ENCODE peak calls at places on chromosomes 6 and 20, in six cellular contexts. One of them, this sample, is unnamed.
A peak's percentile ranks its signal among the peaks of the same experiment; 100 is the strongest.

GRCh38 chr20:60658661-60659060 is 593.4 kb upstream of the CDH4 start:
- DNase-seq in psoas muscle: no peak
- DNase-seq in HL-60: no peak
- DNase-seq in tibial nerve: no peak
- DNase-seq in left ventricle myocardium inferior: no peak
- DNase-seq in hepatocyte: no peak
- DNase-seq in this sample: no peak

GRCh38 chr6:157198425-157199279 is 124.7 kb downstream of the TMEM242 start:
- DNase-seq in psoas muscle: peak; percentile 49
- DNase-seq in HL-60: no peak
- DNase-seq in tibial nerve: no peak
- DNase-seq in left ventricle myocardium inferior: peak; percentile 53
- DNase-seq in hepatocyte: peak; percentile 39
- DNase-seq in this sample: no peak

GRCh38 chr20:60201198-60201597 is 243.0 kb downstream of the CDH26 start:
- DNase-seq in psoas muscle: no peak
- DNase-seq in HL-60: no peak
- DNase-seq in tibial nerve: no peak
- DNase-seq in left ventricle myocardium inferior: no peak
- DNase-seq in hepatocyte: no peak
- DNase-seq in this sample: no peak

GRCh38 chr20:64244870-64245603 is 10.5 kb upstream of the PCMTD2 start:
- DNase-seq in psoas muscle: no peak
- DNase-seq in HL-60: no peak
- DNase-seq in tibial nerve: no peak
- DNase-seq in left ventricle myocardium inferior: no peak
- DNase-seq in hepatocyte: no peak
- DNase-seq in this sample: no peak

GRCh38 chr20:50750145-50750671 is 18.8 kb downstream of the PARD6B start:
- DNase-seq in psoas muscle: no peak
- DNase-seq in HL-60: no peak
- DNase-seq in tibial nerve: no peak
- DNase-seq in left ventricle myocardium inferior: no peak
- DNase-seq in hepatocyte: no peak
- DNase-seq in this sample: no peak

GRCh38 chr20:9615766-9616454 is 101.5 kb downstream of the LAMP5 start:
- DNase-seq in psoas muscle: no peak
- DNase-seq in HL-60: peak; percentile 4
- DNase-seq in tibial nerve: no peak
- DNase-seq in left ventricle myocardium inferior: no peak
- DNase-seq in hepatocyte: no peak
- DNase-seq in this sample: no peak

GRCh38 chr6:162889303-162889702 is 161.5 kb downstream of the PACRG start:
- DNase-seq in psoas muscle: no peak
- DNase-seq in HL-60: no peak
- DNase-seq in tibial nerve: no peak
- DNase-seq in left ventricle myocardium inferior: no peak
- DNase-seq in hepatocyte: no peak
- DNase-seq in this sample: no peak

GRCh38 chr6:149443411-149444181 is 41.2 kb downstream of the ZC3H12D start:
- DNase-seq in psoas muscle: no peak
- DNase-seq in HL-60: no peak
- DNase-seq in tibial nerve: no peak
- DNase-seq in left ventricle myocardium inferior: no peak
- DNase-seq in hepatocyte: no peak
- DNase-seq in this sample: no peak

GRCh38 chr6:105509506-105510331 is 106.8 kb upstream of the PREP start:
- DNase-seq in psoas muscle: no peak
- DNase-seq in HL-60: no peak
- DNase-seq in tibial nerve: no peak
- DNase-seq in left ventricle myocardium inferior: peak; percentile 25
- DNase-seq in hepatocyte: peak; percentile 38
- DNase-seq in this sample: no peak

GRCh38 chr6:6883011-6883410 is 224.8 kb upstream of the RREB1 start:
- DNase-seq in psoas muscle: no peak
- DNase-seq in HL-60: no peak
- DNase-seq in tibial nerve: no peak
- DNase-seq in left ventricle myocardium inferior: no peak
- DNase-seq in hepatocyte: no peak
- DNase-seq in this sample: no peak

GRCh38 chr6:70651326-70651905 is 16.3 kb upstream of the SMAP1 start:
- DNase-seq in psoas muscle: no peak
- DNase-seq in HL-60: no peak
- DNase-seq in tibial nerve: no peak
- DNase-seq in left ventricle myocardium inferior: no peak
- DNase-seq in hepatocyte: no peak
- DNase-seq in this sample: no peak

GRCh38 chr6:168127384-168127868 is 48.4 kb upstream of the FRMD1 start:
- DNase-seq in psoas muscle: no peak
- DNase-seq in HL-60: no peak
- DNase-seq in tibial nerve: no peak
- DNase-seq in left ventricle myocardium inferior: peak; percentile 55
- DNase-seq in hepatocyte: no peak
- DNase-seq in this sample: no peak

GRCh38 chr6:13635948-13636658 is 21.0 kb downstream of the NOL7 start:
- DNase-seq in psoas muscle: no peak
- DNase-seq in HL-60: peak; percentile 61
- DNase-seq in tibial nerve: no peak
- DNase-seq in left ventricle myocardium inferior: no peak
- DNase-seq in hepatocyte: no peak
- DNase-seq in this sample: no peak

GRCh38 chr6:38346291-38347079 is 293.2 kb downstream of the BTBD9 start:
- DNase-seq in psoas muscle: no peak
- DNase-seq in HL-60: no peak
- DNase-seq in tibial nerve: no peak
- DNase-seq in left ventricle myocardium inferior: no peak
- DNase-seq in hepatocyte: no peak
- DNase-seq in this sample: no peak

GRCh38 chr6:14000901-14001300 is 76.1 kb downstream of the RNF182 start:
- DNase-seq in psoas muscle: no peak
- DNase-seq in HL-60: no peak
- DNase-seq in tibial nerve: no peak
- DNase-seq in left ventricle myocardium inferior: no peak
- DNase-seq in hepatocyte: no peak
- DNase-seq in this sample: no peak

GRCh38 chr6:75791881-75792280 is 42.8 kb downstream of the MYO6 start:
- DNase-seq in psoas muscle: no peak
- DNase-seq in HL-60: no peak
- DNase-seq in tibial nerve: no peak
- DNase-seq in left ventricle myocardium inferior: no peak
- DNase-seq in hepatocyte: no peak
- DNase-seq in this sample: no peak

GRCh38 chr20:63957004-63957689 is 931 bp upstream of the UCKL1 start:
- DNase-seq in psoas muscle: peak; percentile 74
- DNase-seq in HL-60: peak; percentile 73
- DNase-seq in tibial nerve: no peak
- DNase-seq in left ventricle myocardium inferior: peak; percentile 65
- DNase-seq in hepatocyte: peak; percentile 84
- DNase-seq in this sample: no peak

GRCh38 chr6:98639236-98639635 is 195.1 kb upstream of the POU3F2 start:
- DNase-seq in psoas muscle: no peak
- DNase-seq in HL-60: no peak
- DNase-seq in tibial nerve: no peak
- DNase-seq in left ventricle myocardium inferior: no peak
- DNase-seq in hepatocyte: no peak
- DNase-seq in this sample: no peak

DNA sequence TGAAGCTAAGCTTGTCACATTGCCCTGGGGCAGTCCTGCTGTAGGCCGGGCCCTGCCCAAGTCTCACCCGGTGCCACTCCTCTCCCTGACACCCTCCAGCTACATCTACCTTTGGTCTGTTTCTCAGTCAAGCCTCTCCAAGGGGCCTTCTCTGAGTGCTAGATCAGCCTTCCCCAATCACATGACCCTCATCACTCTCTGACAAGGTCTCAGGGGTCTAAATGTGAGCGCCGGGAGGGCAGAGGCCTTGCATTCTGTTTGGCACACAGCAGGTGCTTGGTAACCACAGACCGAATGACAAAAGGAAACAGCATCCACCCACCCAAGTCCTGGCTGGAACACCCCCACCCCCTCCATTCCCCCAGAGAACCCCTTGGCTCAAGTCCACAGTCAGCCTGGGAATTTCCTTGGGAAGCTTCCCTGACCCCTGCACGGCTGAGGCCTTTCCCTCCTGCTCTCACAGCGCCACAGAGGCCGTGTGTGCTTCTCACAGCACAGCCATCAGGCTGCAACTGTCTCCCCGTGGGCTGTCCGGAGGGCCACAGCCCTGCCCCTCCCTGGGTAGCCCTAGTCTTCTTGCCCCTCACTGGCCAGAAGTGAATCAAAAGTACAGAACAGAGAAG is 32.9 kb downstream of the PKIG start:
- DNase-seq in psoas muscle: peak; percentile 34
- DNase-seq in HL-60: no peak
- DNase-seq in tibial nerve: no peak
- DNase-seq in left ventricle myocardium inferior: peak; percentile 56
- DNase-seq in hepatocyte: no peak
- DNase-seq in this sample: no peak
- H3K27ac ChIP-seq in psoas muscle: peak overlapping the region; percentile 73
- H3K27ac ChIP-seq in HL-60: no peak overlapping the region
- H3K27ac ChIP-seq in tibial nerve: peak overlapping the region; percentile 27
- H3K27ac ChIP-seq in left ventricle myocardium inferior: peak overlapping the region; percentile 91
- H3K27ac ChIP-seq in hepatocyte: no peak overlapping the region
- H3K27ac ChIP-seq in this sample: peak overlapping the region; percentile 71

GRCh38 chr6:33725891-33726673 is 14.6 kb upstream of the UQCC2 start:
- DNase-seq in psoas muscle: no peak
- DNase-seq in HL-60: no peak
- DNase-seq in tibial nerve: no peak
- DNase-seq in left ventricle myocardium inferior: no peak
- DNase-seq in hepatocyte: no peak
- DNase-seq in this sample: no peak

GRCh38 chr6:33726696-33727095 is 15.2 kb upstream of the UQCC2 start:
- DNase-seq in psoas muscle: no peak
- DNase-seq in HL-60: no peak
- DNase-seq in tibial nerve: no peak
- DNase-seq in left ventricle myocardium inferior: no peak
- DNase-seq in hepatocyte: no peak
- DNase-seq in this sample: no peak

GRCh38 chr6:33723576-33724085 is 12.1 kb upstream of the UQCC2 start:
- DNase-seq in psoas muscle: no peak
- DNase-seq in HL-60: no peak
- DNase-seq in tibial nerve: no peak
- DNase-seq in left ventricle myocardium inferior: no peak
- DNase-seq in hepatocyte: no peak
- DNase-seq in this sample: no peak

GRCh38 chr6:33724281-33725023 is 13.0 kb upstream of the UQCC2 start:
- DNase-seq in psoas muscle: no peak
- DNase-seq in HL-60: no peak
- DNase-seq in tibial nerve: no peak
- DNase-seq in left ventricle myocardium inferior: no peak
- DNase-seq in hepatocyte: no peak
- DNase-seq in this sample: no peak

DNA sequence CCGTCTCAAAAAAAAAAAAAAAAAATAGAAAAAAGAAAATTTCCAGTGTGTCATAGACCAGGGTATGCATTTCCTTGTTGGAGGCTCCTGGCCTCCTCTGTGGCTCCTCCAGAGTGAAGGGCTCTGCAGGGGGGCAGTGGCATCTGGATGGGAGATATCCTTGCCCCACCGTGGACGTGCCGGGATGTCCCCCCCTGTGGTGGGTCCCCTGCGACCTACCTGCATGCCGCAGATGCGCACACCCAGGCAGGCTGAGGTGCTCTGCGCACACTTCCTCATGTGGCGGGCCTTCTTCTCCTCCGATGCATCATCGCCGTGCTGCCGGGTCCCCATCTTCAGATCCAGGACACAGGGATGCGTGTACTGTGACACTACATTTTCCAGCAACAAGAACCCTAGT is 13.7 kb upstream of the UQCC2 start:
- DNase-seq in psoas muscle: no peak
- DNase-seq in HL-60: no peak
- DNase-seq in tibial nerve: no peak
- DNase-seq in left ventricle myocardium inferior: no peak
- DNase-seq in hepatocyte: no peak
- DNase-seq in this sample: no peak
- H3K27ac ChIP-seq in psoas muscle: no peak overlapping the region
- H3K27ac ChIP-seq in HL-60: no peak overlapping the region
- H3K27ac ChIP-seq in tibial nerve: no peak overlapping the region
- H3K27ac ChIP-seq in left ventricle myocardium inferior: no peak overlapping the region
- H3K27ac ChIP-seq in hepatocyte: no peak overlapping the region
- H3K27ac ChIP-seq in this sample: no peak overlapping the region

GRCh38 chr20:56518999-56519398 is 5.5 kb upstream of the FAM209A start:
- DNase-seq in psoas muscle: no peak
- DNase-seq in HL-60: no peak
- DNase-seq in tibial nerve: no peak
- DNase-seq in left ventricle myocardium inferior: no peak
- DNase-seq in hepatocyte: no peak
- DNase-seq in this sample: no peak

GRCh38 chr20:56517641-56518040 is 6.9 kb upstream of the FAM209A start:
- DNase-seq in psoas muscle: no peak
- DNase-seq in HL-60: no peak
- DNase-seq in tibial nerve: no peak
- DNase-seq in left ventricle myocardium inferior: no peak
- DNase-seq in hepatocyte: no peak
- DNase-seq in this sample: no peak

GRCh38 chr20:56520180-56520579 is 4.4 kb upstream of the FAM209A start:
- DNase-seq in psoas muscle: no peak
- DNase-seq in HL-60: no peak
- DNase-seq in tibial nerve: no peak
- DNase-seq in left ventricle myocardium inferior: no peak
- DNase-seq in hepatocyte: no peak
- DNase-seq in this sample: no peak

GRCh38 chr20:56518126-56518525 is 6.4 kb upstream of the FAM209A start:
- DNase-seq in psoas muscle: no peak
- DNase-seq in HL-60: no peak
- DNase-seq in tibial nerve: no peak
- DNase-seq in left ventricle myocardium inferior: no peak
- DNase-seq in hepatocyte: no peak
- DNase-seq in this sample: no peak

GRCh38 chr20:56519551-56519950 is 5.0 kb upstream of the FAM209A start:
- DNase-seq in psoas muscle: no peak
- DNase-seq in HL-60: no peak
- DNase-seq in tibial nerve: no peak
- DNase-seq in left ventricle myocardium inferior: no peak
- DNase-seq in hepatocyte: no peak
- DNase-seq in this sample: no peak
- H3K27ac ChIP-seq in psoas muscle: no peak overlapping the region
- H3K27ac ChIP-seq in HL-60: no peak overlapping the region
- H3K27ac ChIP-seq in tibial nerve: no peak overlapping the region
- H3K27ac ChIP-seq in left ventricle myocardium inferior: no peak overlapping the region
- H3K27ac ChIP-seq in hepatocyte: no peak overlapping the region
- H3K27ac ChIP-seq in this sample: no peak overlapping the region

GRCh38 chr6:2659882-2660281 is 90.8 kb downstream of the MYLK4 start:
- DNase-seq in psoas muscle: no peak
- DNase-seq in HL-60: no peak
- DNase-seq in tibial nerve: no peak
- DNase-seq in left ventricle myocardium inferior: no peak
- DNase-seq in hepatocyte: no peak
- DNase-seq in this sample: no peak

GRCh38 chr6:2658788-2659187 is 91.9 kb downstream of the MYLK4 start:
- DNase-seq in psoas muscle: no peak
- DNase-seq in HL-60: no peak
- DNase-seq in tibial nerve: no peak
- DNase-seq in left ventricle myocardium inferior: no peak
- DNase-seq in hepatocyte: peak; percentile 20
- DNase-seq in this sample: no peak

GRCh38 chr6:2656460-2657064 is 94.2 kb downstream of the MYLK4 start:
- DNase-seq in psoas muscle: no peak
- DNase-seq in HL-60: no peak
- DNase-seq in tibial nerve: no peak
- DNase-seq in left ventricle myocardium inferior: no peak
- DNase-seq in hepatocyte: no peak
- DNase-seq in this sample: no peak

GRCh38 chr6:2653369-2654032 is 97.2 kb downstream of the MYLK4 start:
- DNase-seq in psoas muscle: no peak
- DNase-seq in HL-60: no peak
- DNase-seq in tibial nerve: no peak
- DNase-seq in left ventricle myocardium inferior: no peak
- DNase-seq in hepatocyte: no peak
- DNase-seq in this sample: no peak

GRCh38 chr6:2655844-2656433 is 94.8 kb downstream of the MYLK4 start:
- DNase-seq in psoas muscle: no peak
- DNase-seq in HL-60: no peak
- DNase-seq in tibial nerve: no peak
- DNase-seq in left ventricle myocardium inferior: no peak
- DNase-seq in hepatocyte: no peak
- DNase-seq in this sample: no peak
- H3K27ac ChIP-seq in psoas muscle: no peak overlapping the region
- H3K27ac ChIP-seq in HL-60: no peak overlapping the region
- H3K27ac ChIP-seq in tibial nerve: no peak overlapping the region
- H3K27ac ChIP-seq in left ventricle myocardium inferior: no peak overlapping the region
- H3K27ac ChIP-seq in hepatocyte: no peak overlapping the region
- H3K27ac ChIP-seq in this sample: no peak overlapping the region